ENCODE peak calls at places on chromosome 5, in five cellular contexts. One of them, this sample, is unnamed.

GRCh38 chr5:150590979-150591411 is 49.5 kb upstream of the SYNPO start:
- DNase-seq in NB4: no peak
- DNase-seq in upper lobe of left lung: no peak
- DNase-seq in gastrocnemius medialis: no peak
- DNase-seq in body of pancreas: no peak
- DNase-seq in this sample: no peak

GRCh38 chr5:174300118-174300940 is 254.8 kb downstream of the NSG2 start:
- DNase-seq in gastrocnemius medialis: no peak
- DNase-seq in upper lobe of left lung: no peak
- DNase-seq in body of pancreas: no peak
- DNase-seq in NB4: no peak
- DNase-seq in this sample: peak

GRCh38 chr5:178473858-178474257 is 116.3 kb downstream of the COL23A1 start:
- DNase-seq in body of pancreas: no peak
- DNase-seq in gastrocnemius medialis: no peak
- DNase-seq in NB4: peak
- DNase-seq in upper lobe of left lung: no peak
- DNase-seq in this sample: no peak

GRCh38 chr5:149865746-149866145 is 78.8 kb downstream of the PDE6A start:
- DNase-seq in gastrocnemius medialis: no peak
- DNase-seq in NB4: peak
- DNase-seq in body of pancreas: no peak
- DNase-seq in upper lobe of left lung: no peak
- DNase-seq in this sample: no peak

GRCh38 chr5:150500905-150501304 is 7.0 kb upstream of the NDST1 start:
- DNase-seq in gastrocnemius medialis: no peak
- DNase-seq in NB4: no peak
- DNase-seq in body of pancreas: no peak
- DNase-seq in upper lobe of left lung: no peak
- DNase-seq in this sample: no peak

GRCh38 chr5:81006955-81007636 is 46.9 kb downstream of the RASGRF2 start:
- DNase-seq in upper lobe of left lung: no peak
- DNase-seq in NB4: no peak
- DNase-seq in body of pancreas: no peak
- DNase-seq in gastrocnemius medialis: no peak
- DNase-seq in this sample: no peak

GRCh38 chr5:43281840-43282658 is 31.2 kb downstream of the HMGCS1 start:
- DNase-seq in NB4: no peak
- DNase-seq in upper lobe of left lung: no peak
- DNase-seq in body of pancreas: no peak
- DNase-seq in gastrocnemius medialis: no peak
- DNase-seq in this sample: no peak

GRCh38 chr5:56607074-56607473 is 208.3 kb upstream of the MAP3K1 start:
- DNase-seq in gastrocnemius medialis: no peak
- DNase-seq in body of pancreas: no peak
- DNase-seq in NB4: no peak
- DNase-seq in upper lobe of left lung: no peak
- DNase-seq in this sample: no peak

GRCh38 chr5:68242743-68243142 is 27.2 kb downstream of the PIK3R1 start:
- DNase-seq in body of pancreas: no peak
- DNase-seq in NB4: peak
- DNase-seq in gastrocnemius medialis: no peak
- DNase-seq in upper lobe of left lung: no peak
- DNase-seq in this sample: no peak

GRCh38 chr5:171644536-171644935 is 141.1 kb upstream of the SMIM23 start:
- DNase-seq in body of pancreas: no peak
- DNase-seq in upper lobe of left lung: no peak
- DNase-seq in NB4: no peak
- DNase-seq in gastrocnemius medialis: no peak
- DNase-seq in this sample: no peak

GRCh38 chr5:120740989-120741388 is 276.9 kb downstream of the PRR16 start:
- DNase-seq in body of pancreas: no peak
- DNase-seq in upper lobe of left lung: no peak
- DNase-seq in NB4: no peak
- DNase-seq in gastrocnemius medialis: no peak
- DNase-seq in this sample: no peak

GRCh38 chr5:96714450-96714849 is 52.3 kb downstream of the CAST start:
- DNase-seq in gastrocnemius medialis: no peak
- DNase-seq in body of pancreas: no peak
- DNase-seq in upper lobe of left lung: no peak
- DNase-seq in NB4: no peak
- DNase-seq in this sample: no peak

GRCh38 chr5:157454273-157454672 is 5.7 kb upstream of the NIPAL4 start:
- DNase-seq in NB4: no peak
- DNase-seq in gastrocnemius medialis: no peak
- DNase-seq in body of pancreas: no peak
- DNase-seq in upper lobe of left lung: no peak
- DNase-seq in this sample: no peak

GRCh38 chr5:137282216-137282615 is 216.9 kb downstream of the SPOCK1 start:
- DNase-seq in upper lobe of left lung: no peak
- DNase-seq in gastrocnemius medialis: no peak
- DNase-seq in NB4: no peak
- DNase-seq in body of pancreas: no peak
- DNase-seq in this sample: no peak

GRCh38 chr5:51027276-51027675 is 356.0 kb upstream of the ISL1 start:
- DNase-seq in NB4: no peak
- DNase-seq in upper lobe of left lung: no peak
- DNase-seq in gastrocnemius medialis: no peak
- DNase-seq in body of pancreas: no peak
- DNase-seq in this sample: no peak

GRCh38 chr5:74865293-74865798 is 841 bp downstream of the FAM169A start:
- DNase-seq in body of pancreas: no peak
- DNase-seq in NB4: no peak
- DNase-seq in upper lobe of left lung: no peak
- DNase-seq in gastrocnemius medialis: no peak
- DNase-seq in this sample: no peak

GRCh38 chr5:72005676-72006075 is 101.6 kb upstream of the MAP1B start:
- DNase-seq in body of pancreas: no peak
- DNase-seq in NB4: no peak
- DNase-seq in upper lobe of left lung: no peak
- DNase-seq in gastrocnemius medialis: no peak
- DNase-seq in this sample: no peak

GRCh38 chr5:103305829-103306228 is 47.3 kb downstream of the MACIR start:
- DNase-seq in body of pancreas: no peak
- DNase-seq in NB4: no peak
- DNase-seq in upper lobe of left lung: no peak
- DNase-seq in gastrocnemius medialis: no peak
- DNase-seq in this sample: no peak

GRCh38 chr5:176167800-176168199 is 70.4 kb upstream of the SIMC1 start:
- DNase-seq in upper lobe of left lung: no peak
- DNase-seq in NB4: no peak
- DNase-seq in gastrocnemius medialis: no peak
- DNase-seq in body of pancreas: no peak
- DNase-seq in this sample: no peak

GRCh38 chr5:35183243-35183955 is 46.9 kb downstream of the PRLR start:
- DNase-seq in upper lobe of left lung: no peak
- DNase-seq in gastrocnemius medialis: peak
- DNase-seq in NB4: peak
- DNase-seq in body of pancreas: peak
- DNase-seq in this sample: no peak

GRCh38 chr5:50547303-50547702 is 106.2 kb upstream of the EMB start:
- DNase-seq in upper lobe of left lung: no peak
- DNase-seq in gastrocnemius medialis: no peak
- DNase-seq in NB4: peak
- DNase-seq in body of pancreas: no peak
- DNase-seq in this sample: no peak

GRCh38 chr5:174358276-174358675 is 312.8 kb downstream of the NSG2 start:
- DNase-seq in NB4: peak
- DNase-seq in gastrocnemius medialis: no peak
- DNase-seq in upper lobe of left lung: no peak
- DNase-seq in body of pancreas: no peak
- DNase-seq in this sample: no peak

GRCh38 chr5:96340357-96340756 is 92.7 kb downstream of the PCSK1 start:
- DNase-seq in NB4: no peak
- DNase-seq in gastrocnemius medialis: no peak
- DNase-seq in body of pancreas: no peak
- DNase-seq in upper lobe of left lung: no peak
- DNase-seq in this sample: no peak

GRCh38 chr5:15757103-15757502 is 257.1 kb downstream of the FBXL7 start:
- DNase-seq in upper lobe of left lung: no peak
- DNase-seq in NB4: no peak
- DNase-seq in body of pancreas: no peak
- DNase-seq in gastrocnemius medialis: no peak
- DNase-seq in this sample: no peak

GRCh38 chr5:50440651-50441478 is at the start of gene EMB:
- DNase-seq in upper lobe of left lung: peak
- DNase-seq in body of pancreas: peak
- DNase-seq in NB4: peak
- DNase-seq in gastrocnemius medialis: peak
- DNase-seq in this sample: no peak

GRCh38 chr5:33824516-33825195 is 67.1 kb downstream of the ADAMTS12 start:
- DNase-seq in upper lobe of left lung: no peak
- DNase-seq in NB4: peak
- DNase-seq in gastrocnemius medialis: no peak
- DNase-seq in body of pancreas: no peak
- DNase-seq in this sample: no peak

GRCh38 chr5:90168399-90168798 is 241.2 kb downstream of the CETN3 start:
- DNase-seq in gastrocnemius medialis: no peak
- DNase-seq in upper lobe of left lung: no peak
- DNase-seq in NB4: no peak
- DNase-seq in body of pancreas: no peak
- DNase-seq in this sample: no peak

GRCh38 chr5:141923443-141924313 is at the start of gene DELE1:
- DNase-seq in gastrocnemius medialis: peak
- DNase-seq in upper lobe of left lung: peak
- DNase-seq in body of pancreas: peak
- DNase-seq in NB4: peak
- DNase-seq in this sample: peak
- TF ChIP-seq POLR2A in gastrocnemius medialis: peak
- TF ChIP-seq POLR2A in upper lobe of left lung: peak
- TF ChIP-seq POLR2A in body of pancreas: peak
- TF ChIP-seq POLR2A in NB4: peak
- TF ChIP-seq POLR2A in this sample: peak

GRCh38 chr5:115296130-115296997 is at the start of gene CCDC112:
- DNase-seq in NB4: peak
- DNase-seq in body of pancreas: peak
- DNase-seq in gastrocnemius medialis: peak
- DNase-seq in upper lobe of left lung: peak
- DNase-seq in this sample: peak
- TF ChIP-seq POLR2A in NB4: peak
- TF ChIP-seq POLR2A in body of pancreas: peak
- TF ChIP-seq POLR2A in gastrocnemius medialis: peak
- TF ChIP-seq POLR2A in upper lobe of left lung: no peak
- TF ChIP-seq POLR2A in this sample: no peak

GRCh38 chr5:59789197-59789596 is 104.3 kb downstream of the PDE4D start:
- DNase-seq in upper lobe of left lung: no peak
- DNase-seq in gastrocnemius medialis: no peak
- DNase-seq in body of pancreas: no peak
- DNase-seq in NB4: no peak
- DNase-seq in this sample: no peak

GRCh38 chr5:59791131-59791485 is 102.4 kb downstream of the PDE4D start:
- DNase-seq in upper lobe of left lung: no peak
- DNase-seq in NB4: no peak
- DNase-seq in gastrocnemius medialis: no peak
- DNase-seq in body of pancreas: no peak
- DNase-seq in this sample: no peak

GRCh38 chr5:59789894-59790293 is 103.6 kb downstream of the PDE4D start:
- DNase-seq in body of pancreas: no peak
- DNase-seq in NB4: no peak
- DNase-seq in gastrocnemius medialis: no peak
- DNase-seq in upper lobe of left lung: no peak
- DNase-seq in this sample: no peak

GRCh38 chr5:59791602-59792001 is 101.9 kb downstream of the PDE4D start:
- DNase-seq in upper lobe of left lung: no peak
- DNase-seq in gastrocnemius medialis: no peak
- DNase-seq in NB4: no peak
- DNase-seq in body of pancreas: no peak
- DNase-seq in this sample: no peak

GRCh38 chr5:59790399-59791130 is 103.0 kb downstream of the PDE4D start:
- DNase-seq in gastrocnemius medialis: no peak
- DNase-seq in NB4: no peak
- DNase-seq in upper lobe of left lung: no peak
- DNase-seq in body of pancreas: no peak
- DNase-seq in this sample: no peak
- TF ChIP-seq POLR2A in gastrocnemius medialis: no peak
- TF ChIP-seq POLR2A in NB4: no peak
- TF ChIP-seq POLR2A in upper lobe of left lung: no peak
- TF ChIP-seq POLR2A in body of pancreas: no peak
- TF ChIP-seq POLR2A in this sample: no peak

GRCh38 chr5:138470322-138471285 is 5.3 kb downstream of the EGR1 start:
- DNase-seq in upper lobe of left lung: no peak
- DNase-seq in body of pancreas: peak
- DNase-seq in gastrocnemius medialis: no peak
- DNase-seq in NB4: no peak
- DNase-seq in this sample: no peak
- TF ChIP-seq POLR2A in upper lobe of left lung: peak
- TF ChIP-seq POLR2A in body of pancreas: peak
- TF ChIP-seq POLR2A in gastrocnemius medialis: no peak
- TF ChIP-seq POLR2A in NB4: no peak
- TF ChIP-seq POLR2A in this sample: no peak

GRCh38 chr5:177427919-177428573 is 1.6 kb downstream of the GRK6 start:
- DNase-seq in gastrocnemius medialis: no peak
- DNase-seq in NB4: peak
- DNase-seq in body of pancreas: no peak
- DNase-seq in upper lobe of left lung: no peak
- DNase-seq in this sample: no peak
- TF ChIP-seq POLR2A in gastrocnemius medialis: no peak
- TF ChIP-seq POLR2A in NB4: no peak
- TF ChIP-seq POLR2A in body of pancreas: no peak
- TF ChIP-seq POLR2A in upper lobe of left lung: no peak
- TF ChIP-seq POLR2A in this sample: no peak

DNA sequence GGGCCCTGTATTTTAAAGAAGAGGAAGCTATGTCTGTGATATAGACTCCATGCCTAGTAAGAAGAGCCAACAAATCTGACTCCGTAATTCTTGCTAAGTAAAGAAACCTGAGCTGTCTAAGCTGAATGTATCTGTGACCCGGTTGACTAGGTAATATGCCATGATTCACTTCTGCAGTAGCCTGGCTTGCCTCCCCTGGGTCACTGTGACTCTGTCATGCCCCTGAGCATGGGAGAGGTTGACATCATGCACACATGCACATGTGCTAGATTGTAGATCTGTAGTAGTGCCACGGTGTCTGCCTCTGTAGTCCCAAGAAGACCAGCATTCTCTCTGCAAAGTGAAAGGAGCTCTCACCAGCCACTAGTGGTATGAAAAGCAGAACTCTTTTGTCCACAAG is 9.1 kb downstream of the SLC22A5 start:
- DNase-seq in NB4: peak
- DNase-seq in gastrocnemius medialis: peak
- DNase-seq in upper lobe of left lung: no peak
- DNase-seq in body of pancreas: no peak
- DNase-seq in this sample: no peak
- TF ChIP-seq POLR2A in NB4: no peak
- TF ChIP-seq POLR2A in gastrocnemius medialis: peak
- TF ChIP-seq POLR2A in upper lobe of left lung: no peak
- TF ChIP-seq POLR2A in body of pancreas: no peak
- TF ChIP-seq POLR2A in this sample: no peak